ENCODE peak calls at places on chromosomes 11 and 22, in five cellular contexts. O is body of pancreas, R is breast epithelium, M is prostate gland, J is adrenal gland. B is an unnamed sample.

GRCh38 chr11:55949330-55949729 is 13.1 kb upstream of the OR5I1 start:
- DNase-seq in O (no peak), R (no peak), M (no peak), J (no peak), B (no peak)

GRCh38 chr11:115672999-115673411 is 168.8 kb upstream of the CADM1 start:
- DNase-seq in O (peak), R (no peak), M (peak), J (peak), B (no peak)

GRCh38 chr11:70705930-70706329 is 307.6 kb downstream of the CTTN start:
- DNase-seq in O (no peak), R (no peak), M (no peak), J (no peak), B (no peak)

GRCh38 chr11:83827940-83828554 is 541.9 kb upstream of the CCDC90B start:
- DNase-seq in O (no peak), R (no peak), M (no peak), J (no peak), B (no peak)

GRCh38 chr22:36439481-36440271 is 41.8 kb downstream of the TXN2 start:
- DNase-seq in O (peak), R (no peak), M (no peak), J (peak), B (no peak)

GRCh38 chr11:14253437-14253836 is 105.5 kb downstream of the RRAS2 start:
- DNase-seq in O (no peak), R (no peak), M (no peak), J (no peak), B (no peak)

GRCh38 chr11:35427158-35427557 is 7.8 kb upstream of the SLC1A2 start:
- DNase-seq in O (no peak), R (no peak), M (peak), J (no peak), B (no peak)

GRCh38 chr11:130729678-130730300 is 186.5 kb downstream of the SNX19 start:
- DNase-seq in O (no peak), R (no peak), M (no peak), J (no peak), B (no peak)

GRCh38 chr11:27204527-27204926 is 158.5 kb downstream of the CCDC34 start:
- DNase-seq in O (peak), R (no peak), M (no peak), J (no peak), B (no peak)

GRCh38 chr22:49623176-49623575 is 204.5 kb downstream of the BRD1 start:
- DNase-seq in O (no peak), R (no peak), M (no peak), J (no peak), B (no peak)

GRCh38 chr11:121318848-121319834 is 26.6 kb downstream of the SC5D start:
- DNase-seq in O (peak), R (no peak), M (peak), J (peak), B (no peak)

GRCh38 chr22:37747715-37748100 is 50.9 kb downstream of the TRIOBP start:
- DNase-seq in O (no peak), R (no peak), M (no peak), J (no peak), B (no peak)

GRCh38 chr22:37747090-37747714 is 50.4 kb downstream of the TRIOBP start:
- DNase-seq in O (no peak), R (no peak), M (no peak), J (peak), B (no peak)

GRCh38 chr22:37744589-37744988 is 47.7 kb downstream of the TRIOBP start:
- DNase-seq in O (no peak), R (no peak), M (no peak), J (no peak), B (no peak)

GRCh38 chr22:37746366-37747089 is 49.7 kb downstream of the TRIOBP start:
- DNase-seq in O (no peak), R (no peak), M (no peak), J (no peak), B (no peak)

DNA sequence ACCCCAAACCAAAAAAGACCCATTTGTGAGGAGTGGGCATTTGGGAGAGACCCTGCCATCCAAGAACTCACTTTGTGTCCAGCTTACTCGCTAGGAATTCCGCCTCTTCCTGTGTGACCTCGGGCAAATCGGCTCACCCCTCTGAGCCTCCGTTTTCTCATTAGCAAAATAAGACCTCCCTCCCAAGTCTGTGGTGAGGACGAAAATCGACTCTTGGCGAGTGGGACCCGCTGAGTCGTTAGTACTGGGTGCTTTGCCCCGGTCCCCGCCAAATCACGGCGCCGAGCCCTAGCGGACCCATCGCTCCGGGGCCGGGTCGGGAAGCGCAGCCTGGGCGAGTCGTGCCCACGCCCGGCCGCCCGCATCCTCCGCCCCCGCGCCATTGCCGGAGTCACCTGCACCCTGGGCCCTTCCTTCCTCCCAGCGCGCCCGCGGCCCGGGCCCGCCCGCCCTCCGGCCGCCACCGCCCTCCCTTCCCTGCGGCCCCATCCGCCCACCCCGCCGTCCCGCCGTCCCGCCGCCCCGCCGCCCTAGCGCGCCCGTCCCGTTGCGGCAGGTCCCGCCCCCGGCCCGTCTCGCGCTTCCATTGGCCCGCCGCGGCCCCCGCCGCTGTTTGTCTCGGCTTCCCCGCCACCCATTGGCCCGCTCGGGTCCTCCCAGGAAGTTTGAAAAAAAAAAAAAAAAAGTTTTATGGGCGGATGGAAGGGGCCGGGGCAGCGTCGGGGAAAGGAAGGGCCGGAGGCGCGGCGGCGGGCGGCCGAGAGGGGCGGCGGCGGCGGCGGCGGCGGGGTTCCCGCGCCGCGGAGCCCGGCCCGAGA is 48.9 kb downstream of the TRIOBP start:
- DNase-seq in O (peak), R (peak), M (peak), J (peak), B (peak)
- TF ChIP-seq POLR2A in O (peak), R (no peak), M (no peak), J (peak), B (no peak)

DNA sequence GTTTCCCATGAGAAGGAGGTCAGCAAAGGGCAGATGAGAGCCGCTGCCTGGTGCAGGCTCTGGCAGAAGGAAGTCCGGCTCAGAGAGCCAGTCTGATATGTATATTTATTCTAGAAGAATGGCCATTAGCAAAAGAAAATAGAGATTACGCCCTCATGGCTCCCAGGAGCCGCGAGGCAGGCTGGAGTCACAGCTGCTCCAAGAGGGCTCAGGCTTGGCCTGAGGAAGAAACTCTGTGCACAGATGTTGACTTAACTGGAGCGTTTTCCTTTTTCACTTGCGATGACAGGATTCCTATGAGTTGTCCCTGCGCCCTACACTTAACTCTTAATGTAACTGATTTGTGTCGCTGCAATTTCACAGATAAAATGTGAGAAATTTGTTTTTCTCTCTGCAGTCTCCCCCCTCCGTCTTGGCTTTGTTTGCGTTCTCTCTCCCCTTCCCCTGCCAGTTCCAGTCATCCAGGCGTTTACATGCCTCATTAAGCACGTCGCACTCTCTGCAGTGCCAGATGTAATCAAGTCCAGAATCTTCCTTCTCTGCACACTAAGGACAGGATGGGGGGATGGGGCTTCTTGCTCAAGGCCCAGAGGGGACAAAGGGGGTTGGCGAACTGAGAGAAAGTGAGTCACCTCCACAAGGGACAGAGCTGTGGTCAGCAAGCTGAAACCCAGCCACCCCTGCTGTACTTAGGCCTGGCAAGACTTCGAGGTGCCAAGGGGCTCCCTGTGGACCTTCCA is 1060.1 kb downstream of the NTM start:
- DNase-seq in O (no peak), R (no peak), M (no peak), J (no peak), B (peak)
- TF ChIP-seq POLR2A in O (no peak), R (no peak), M (no peak), J (no peak), B (no peak)

DNA sequence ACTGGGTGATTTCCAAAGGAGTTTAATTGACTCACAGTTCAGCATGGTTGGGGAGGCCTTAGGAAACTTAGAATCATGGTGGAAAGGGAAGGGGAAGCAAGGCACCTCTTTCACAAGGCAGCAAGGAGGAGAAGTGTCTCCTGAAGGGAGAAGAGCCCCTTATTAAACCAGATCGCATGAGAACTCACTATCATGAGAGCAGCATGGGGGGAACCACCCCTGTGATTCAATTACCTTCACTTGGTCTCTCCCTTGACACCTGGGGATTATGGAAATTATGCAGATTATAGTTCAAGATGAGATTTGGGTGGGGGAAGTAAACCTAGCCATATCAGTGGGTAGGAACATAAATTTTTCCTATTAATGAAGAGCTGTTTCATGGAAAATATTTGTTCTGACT is 488.5 kb downstream of the ETS1 start:
- DNase-seq in O (no peak), R (no peak), M (no peak), J (no peak), B (no peak)
- TF ChIP-seq POLR2A in O (no peak), R (no peak), M (no peak), J (no peak), B (no peak)

GRCh38 chr11:64139045-64139444 is 26.9 kb downstream of the MACROD1 start:
- DNase-seq in O (no peak), R (no peak), M (no peak), J (no peak), B (no peak)
- TF ChIP-seq POLR2A in O (no peak), R (no peak), M (no peak), J (no peak), B (no peak)

GRCh38 chr11:75810637-75811383 is 4.2 kb upstream of the UVRAG start:
- DNase-seq in O (no peak), R (no peak), M (no peak), J (no peak), B (no peak)
- TF ChIP-seq POLR2A in O (no peak), R (no peak), M (no peak), J (no peak), B (no peak)

B was measured in stomach.